ENCODE peak calls at places on chromosomes 13 and 19, in ten cellular contexts. K is A549; S is natural killer cell; B is left lobe of liver; F is lower lobe of right lung; J is stimulated activated naive B cell treated with anti-CD40 and anti-IgM and Interleukin-4, amounts not matched to agents 10 μg/mL and 1 μg/mL and 100 μg/mL, for 72 hours; L is SK-N-SH treated with all-trans-retinoic acid at 6 μM for 48 hours; U is activated CD8-positive, alpha-beta memory T cell treated with anti-CD3 and anti-CD28 coated beads, Interleukin-2, amount 10 ng/mL, durations not matched to agents 7 days and 5 days; R is activated T-helper 17 cell treated with anti-CD3 and anti-CD28 coated beads, Interleukin-2, amount 50 U/mL, for 72 hours; V is omental fat pad. O is an unnamed sample.

GRCh38 chr13:98480915-98481510 is 95.9 kb downstream of the STK24 start:
- ATAC-seq in K (no peak), S (no peak), B (no peak), F (no peak), J (no peak), L (no peak), U (peak), R (peak), V (no peak), O (peak)

GRCh38 chr19:58406818-58407657 is 1.4 kb upstream of the ZNF584 start:
- ATAC-seq in K (peak), S (no peak), B (no peak), F (no peak), J (no peak), L (no peak), U (no peak), R (no peak), V (no peak), O (no peak)

GRCh38 chr19:14410054-14410774 is 8.9 kb downstream of the DDX39A start:
- ATAC-seq in K (no peak), S (peak), B (no peak), F (no peak), J (no peak), L (no peak), U (peak), R (peak), V (no peak), O (peak)

GRCh38 chr13:113959198-113959597 is 14.7 kb downstream of the C13orf46 start:
- ATAC-seq in K (no peak), S (peak), B (no peak), F (peak), J (peak), L (no peak), U (no peak), R (peak), V (no peak), O (no peak)

GRCh38 chr19:17775245-17775927 is 19.6 kb upstream of the B3GNT3 start:
- ATAC-seq in K (peak), S (no peak), B (peak), F (peak), J (no peak), L (peak), U (no peak), R (no peak), V (no peak), O (no peak)

GRCh38 chr13:99895428-99895998 is 76.1 kb downstream of the ZIC5 start:
- ATAC-seq in K (no peak), S (no peak), B (peak), F (peak), J (no peak), L (no peak), U (peak), R (no peak), V (no peak), O (no peak)

GRCh38 chr19:52492991-52493470 is 34.4 kb upstream of the ZNF808 start:
- ATAC-seq in K (no peak), S (peak), B (peak), F (peak), J (no peak), L (no peak), U (peak), R (peak), V (peak), O (no peak)

GRCh38 chr19:3108775-3109174 is 14.6 kb downstream of the GNA11 start:
- ATAC-seq in K (peak), S (peak), B (peak), F (peak), J (peak), L (peak), U (peak), R (peak), V (peak), O (peak)

GRCh38 chr19:16702123-16702522 is 17.5 kb upstream of the NWD1 start:
- ATAC-seq in K (no peak), S (no peak), B (peak), F (peak), J (no peak), L (no peak), U (no peak), R (no peak), V (no peak), O (no peak)

GRCh38 chr19:14511245-14511625 is 7.0 kb downstream of the DNAJB1 start:
- ATAC-seq in K (peak), S (no peak), B (no peak), F (no peak), J (no peak), L (no peak), U (no peak), R (no peak), V (no peak), O (no peak)

GRCh38 chr13:93766719-93767118 is 540.1 kb downstream of the GPC6 start:
- ATAC-seq in K (no peak), S (no peak), B (no peak), F (no peak), J (no peak), L (no peak), U (no peak), R (no peak), V (no peak), O (no peak)

GRCh38 chr13:79231887-79232286 is 174.2 kb downstream of the RBM26 start:
- ATAC-seq in K (no peak), S (no peak), B (no peak), F (no peak), J (no peak), L (no peak), U (no peak), R (no peak), V (no peak), O (no peak)

GRCh38 chr19:662962-663681 is at the start of gene RNF126:
- ATAC-seq in K (peak), S (peak), B (peak), F (peak), J (peak), L (peak), U (peak), R (peak), V (peak), O (peak)

GRCh38 chr19:406121-406711 is 2.7 kb downstream of the C2CD4C start:
- ATAC-seq in K (no peak), S (no peak), B (no peak), F (no peak), J (no peak), L (no peak), U (no peak), R (no peak), V (no peak), O (peak)

GRCh38 chr19:14979136-14979497 is 547 bp downstream of the SLC1A6 start:
- ATAC-seq in K (no peak), S (no peak), B (no peak), F (no peak), J (peak), L (no peak), U (no peak), R (no peak), V (no peak), O (no peak)

GRCh38 chr13:20616059-20616797 is 49.3 kb downstream of the IFT88 start:
- ATAC-seq in K (peak), S (no peak), B (no peak), F (no peak), J (no peak), L (peak), U (no peak), R (no peak), V (no peak), O (no peak)

GRCh38 chr19:19406878-19407639 is 1.6 kb downstream of the GATAD2A start:
- ATAC-seq in K (peak), S (peak), B (peak), F (peak), J (peak), L (peak), U (peak), R (peak), V (no peak), O (peak)

GRCh38 chr19:17097593-17098126 is 22.1 kb downstream of the MYO9B start:
- ATAC-seq in K (peak), S (peak), B (peak), F (peak), J (no peak), L (no peak), U (no peak), R (no peak), V (peak), O (no peak)

GRCh38 chr19:42291437-42291815 is 10.5 kb upstream of the PRR19 start:
- ATAC-seq in K (peak), S (no peak), B (no peak), F (no peak), J (no peak), L (no peak), U (no peak), R (no peak), V (no peak), O (no peak)

GRCh38 chr13:44142540-44142867 is 231.1 kb upstream of the SERP2 start:
- ATAC-seq in K (peak), S (no peak), B (peak), F (peak), J (no peak), L (peak), U (no peak), R (no peak), V (peak), O (no peak)

GRCh38 chr19:11198769-11199469 is 1.6 kb upstream of the KANK2 start:
- ATAC-seq in K (no peak), S (no peak), B (no peak), F (no peak), J (no peak), L (no peak), U (no peak), R (no peak), V (no peak), O (no peak)

GRCh38 chr13:106477303-106477702 is 58.2 kb downstream of the EFNB2 start:
- ATAC-seq in K (no peak), S (no peak), B (no peak), F (no peak), J (no peak), L (no peak), U (no peak), R (no peak), V (no peak), O (no peak)

GRCh38 chr13:96925869-96926628 is 68.2 kb downstream of the OXGR1 start:
- ATAC-seq in K (no peak), S (no peak), B (peak), F (no peak), J (no peak), L (no peak), U (no peak), R (no peak), V (no peak), O (no peak)

GRCh38 chr13:100513987-100514670 is 74.5 kb downstream of the GGACT start:
- ATAC-seq in K (no peak), S (no peak), B (no peak), F (peak), J (no peak), L (peak), U (no peak), R (no peak), V (peak), O (no peak)

GRCh38 chr13:39776439-39776838 is 121.0 kb downstream of the COG6 start:
- ATAC-seq in K (peak), S (no peak), B (no peak), F (no peak), J (peak), L (peak), U (no peak), R (peak), V (no peak), O (peak)

GRCh38 chr13:106471957-106472543 is 63.4 kb downstream of the EFNB2 start:
- ATAC-seq in K (peak), S (no peak), B (peak), F (peak), J (peak), L (peak), U (no peak), R (no peak), V (peak), O (peak)

GRCh38 chr13:30072818-30073186 is 222.4 kb upstream of the UBL3 start:
- ATAC-seq in K (no peak), S (no peak), B (no peak), F (no peak), J (no peak), L (no peak), U (no peak), R (no peak), V (no peak), O (no peak)

GRCh38 chr13:97328222-97328790 is 105.7 kb upstream of the RAP2A start:
- ATAC-seq in K (peak), S (no peak), B (peak), F (peak), J (no peak), L (peak), U (no peak), R (no peak), V (no peak), O (no peak)

GRCh38 chr13:28412981-28413380 is 81.9 kb downstream of the FLT1 start:
- ATAC-seq in K (no peak), S (no peak), B (peak), F (peak), J (no peak), L (no peak), U (no peak), R (no peak), V (no peak), O (no peak)

GRCh38 chr19:12885749-12886706 is 973 bp downstream of the KLF1 start:
- ATAC-seq in K (peak), S (peak), B (no peak), F (peak), J (peak), L (no peak), U (no peak), R (peak), V (no peak), O (peak)

GRCh38 chr19:6423499-6424189 is 967 bp downstream of the KHSRP start:
- ATAC-seq in K (no peak), S (no peak), B (no peak), F (no peak), J (no peak), L (peak), U (no peak), R (no peak), V (no peak), O (no peak)

GRCh38 chr19:821228-821975 is at the start of gene PLPPR3:
- ATAC-seq in K (peak), S (no peak), B (no peak), F (peak), J (no peak), L (peak), U (no peak), R (no peak), V (no peak), O (peak)

GRCh38 chr13:75507027-75508001 is 25.3 kb upstream of the TBC1D4 start:
- ATAC-seq in K (no peak), S (no peak), B (no peak), F (peak), J (peak), L (no peak), U (no peak), R (no peak), V (no peak), O (peak)

GRCh38 chr13:81872581-81872980 is 1531.7 kb upstream of the SPRY2 start:
- ATAC-seq in K (no peak), S (no peak), B (no peak), F (peak), J (peak), L (no peak), U (no peak), R (no peak), V (no peak), O (no peak)

GRCh38 chr19:16283103-16283469 is 41.5 kb upstream of the KLF2 start:
- ATAC-seq in K (no peak), S (no peak), B (peak), F (peak), J (no peak), L (no peak), U (no peak), R (no peak), V (no peak), O (no peak)

GRCh38 chr13:50483416-50483815 is 360.1 kb downstream of the DLEU7 start:
- ATAC-seq in K (no peak), S (no peak), B (no peak), F (no peak), J (no peak), L (no peak), U (no peak), R (no peak), V (no peak), O (no peak)

GRCh38 chr13:39874331-39875055 is 219.0 kb downstream of the COG6 start:
- ATAC-seq in K (no peak), S (no peak), B (peak), F (no peak), J (no peak), L (peak), U (no peak), R (no peak), V (no peak), O (no peak)

GRCh38 chr19:3058009-3058820 is 4.1 kb downstream of the TLE5 start:
- ATAC-seq in K (no peak), S (no peak), B (no peak), F (no peak), J (no peak), L (no peak), U (no peak), R (no peak), V (no peak), O (no peak)

O was measured in stimulated activated memory B cell treated with anti-CD40 and anti-IgM and Interleukin-4, amounts not matched to agents 10 μg/mL and 1 μg/mL and 100 μg/mL, for 72 hours.